ENCODE peak calls at places on chromosomes 1 and 21, in five cellular contexts. One of them, this sample, is unnamed.

GRCh38 chr1:109877320-109877771 is 33.3 kb upstream of the CSF1 start:
- DNase-seq in uterus: peak; percentile 76
- DNase-seq in foreskin keratinocyte: peak; percentile 71
- DNase-seq in adrenal gland: peak; percentile 42
- DNase-seq in H9: peak; percentile 83
- DNase-seq in this sample: peak; percentile 73

GRCh38 chr1:53501065-53502005 is 42.1 kb downstream of the DMRTB1 start:
- DNase-seq in adrenal gland: no peak
- DNase-seq in uterus: no peak
- DNase-seq in foreskin keratinocyte: no peak
- DNase-seq in H9: peak; percentile 53
- DNase-seq in this sample: no peak

GRCh38 chr1:18941221-18942141 is 15.0 kb downstream of the IFFO2 start:
- DNase-seq in uterus: no peak
- DNase-seq in foreskin keratinocyte: peak; percentile 84
- DNase-seq in adrenal gland: peak; percentile 85
- DNase-seq in H9: peak; percentile 63
- DNase-seq in this sample: no peak

GRCh38 chr1:94406446-94406845 is 11.7 kb upstream of the ABCD3 start:
- DNase-seq in uterus: no peak
- DNase-seq in adrenal gland: no peak
- DNase-seq in foreskin keratinocyte: no peak
- DNase-seq in H9: no peak
- DNase-seq in this sample: no peak

GRCh38 chr1:83779565-83779964 is 219.4 kb downstream of the TTLL7 start:
- DNase-seq in foreskin keratinocyte: no peak
- DNase-seq in adrenal gland: no peak
- DNase-seq in H9: no peak
- DNase-seq in uterus: no peak
- DNase-seq in this sample: no peak

GRCh38 chr21:42557420-42557819 is 43.8 kb downstream of the SLC37A1 start:
- DNase-seq in uterus: no peak
- DNase-seq in H9: no peak
- DNase-seq in foreskin keratinocyte: no peak
- DNase-seq in adrenal gland: no peak
- DNase-seq in this sample: no peak

GRCh38 chr1:89311757-89312156 is 39.1 kb upstream of the GBP5 start:
- DNase-seq in foreskin keratinocyte: no peak
- DNase-seq in adrenal gland: peak; percentile 6
- DNase-seq in uterus: no peak
- DNase-seq in H9: no peak
- DNase-seq in this sample: no peak

GRCh38 chr1:229341811-229342304 is 989 bp downstream of the CCSAP start:
- DNase-seq in uterus: no peak
- DNase-seq in foreskin keratinocyte: no peak
- DNase-seq in H9: no peak
- DNase-seq in adrenal gland: peak; percentile 43
- DNase-seq in this sample: no peak

GRCh38 chr1:201686709-201687455 is 142.1 kb upstream of the IPO9 start:
- DNase-seq in H9: peak; percentile 65
- DNase-seq in foreskin keratinocyte: no peak
- DNase-seq in uterus: no peak
- DNase-seq in adrenal gland: no peak
- DNase-seq in this sample: peak; percentile 23

GRCh38 chr1:227774721-227775665 is 39.8 kb downstream of the SNAP47 start:
- DNase-seq in foreskin keratinocyte: no peak
- DNase-seq in uterus: peak; percentile 55
- DNase-seq in H9: no peak
- DNase-seq in adrenal gland: no peak
- DNase-seq in this sample: no peak

GRCh38 chr1:159448181-159448580 is 8.7 kb downstream of the OR10J1 start:
- DNase-seq in adrenal gland: no peak
- DNase-seq in foreskin keratinocyte: no peak
- DNase-seq in H9: no peak
- DNase-seq in uterus: no peak
- DNase-seq in this sample: no peak

GRCh38 chr21:14541840-14542495 is 4.1 kb downstream of the SAMSN1 start:
- DNase-seq in H9: no peak
- DNase-seq in foreskin keratinocyte: no peak
- DNase-seq in adrenal gland: peak; percentile 10
- DNase-seq in uterus: no peak
- DNase-seq in this sample: no peak

GRCh38 chr21:44084496-44085241 is 22.5 kb upstream of the PWP2 start:
- DNase-seq in foreskin keratinocyte: no peak
- DNase-seq in adrenal gland: no peak
- DNase-seq in H9: no peak
- DNase-seq in uterus: no peak
- DNase-seq in this sample: no peak

GRCh38 chr1:43525995-43526394 is 4.7 kb upstream of the PTPRF start:
- DNase-seq in uterus: no peak
- DNase-seq in H9: no peak
- DNase-seq in foreskin keratinocyte: peak; percentile 79
- DNase-seq in adrenal gland: no peak
- DNase-seq in this sample: peak; percentile 80

GRCh38 chr1:165645654-165646366 is 14.8 kb downstream of the MGST3 start:
- DNase-seq in H9: no peak
- DNase-seq in adrenal gland: no peak
- DNase-seq in foreskin keratinocyte: no peak
- DNase-seq in uterus: no peak
- DNase-seq in this sample: no peak

GRCh38 chr1:110597966-110598365 is 8.2 kb downstream of the KCNA2 start:
- DNase-seq in adrenal gland: no peak
- DNase-seq in uterus: no peak
- DNase-seq in foreskin keratinocyte: no peak
- DNase-seq in H9: no peak
- DNase-seq in this sample: no peak

GRCh38 chr1:172537827-172538391 is 5.0 kb downstream of the SUCO start:
- DNase-seq in uterus: no peak
- DNase-seq in adrenal gland: no peak
- DNase-seq in foreskin keratinocyte: no peak
- DNase-seq in H9: peak; percentile 32
- DNase-seq in this sample: no peak

GRCh38 chr21:17732306-17732705 is 86.8 kb downstream of the C21orf91 start:
- DNase-seq in foreskin keratinocyte: no peak
- DNase-seq in H9: no peak
- DNase-seq in adrenal gland: no peak
- DNase-seq in uterus: no peak
- DNase-seq in this sample: no peak

GRCh38 chr1:192951961-192952460 is 107.1 kb downstream of the UCHL5 start:
- DNase-seq in foreskin keratinocyte: peak; percentile 91
- DNase-seq in uterus: peak; percentile 54
- DNase-seq in adrenal gland: peak; percentile 24
- DNase-seq in H9: no peak
- DNase-seq in this sample: peak; percentile 37

GRCh38 chr1:68551459-68551858 is 54.6 kb upstream of the DEPDC1 start:
- DNase-seq in uterus: no peak
- DNase-seq in foreskin keratinocyte: peak; percentile 83
- DNase-seq in H9: no peak
- DNase-seq in adrenal gland: no peak
- DNase-seq in this sample: no peak

GRCh38 chr1:84582802-84583587 is 8.8 kb upstream of the CTBS start:
- DNase-seq in H9: peak; percentile 47
- DNase-seq in adrenal gland: no peak
- DNase-seq in uterus: no peak
- DNase-seq in foreskin keratinocyte: no peak
- DNase-seq in this sample: no peak

GRCh38 chr1:56374026-56374974 is 205.1 kb downstream of the PLPP3 start:
- DNase-seq in uterus: no peak
- DNase-seq in H9: no peak
- DNase-seq in adrenal gland: no peak
- DNase-seq in foreskin keratinocyte: no peak
- DNase-seq in this sample: no peak

GRCh38 chr1:54328117-54328636 is 78.0 kb downstream of the SSBP3 start:
- DNase-seq in H9: no peak
- DNase-seq in foreskin keratinocyte: no peak
- DNase-seq in uterus: peak; percentile 64
- DNase-seq in adrenal gland: no peak
- DNase-seq in this sample: no peak

GRCh38 chr1:5220881-5221280 is 566.5 kb downstream of the AJAP1 start:
- DNase-seq in uterus: no peak
- DNase-seq in foreskin keratinocyte: no peak
- DNase-seq in H9: no peak
- DNase-seq in adrenal gland: no peak
- DNase-seq in this sample: no peak

GRCh38 chr1:240524356-240525071 is 87.4 kb downstream of the GREM2 start:
- DNase-seq in H9: no peak
- DNase-seq in foreskin keratinocyte: no peak
- DNase-seq in uterus: no peak
- DNase-seq in adrenal gland: no peak
- DNase-seq in this sample: no peak
- H3K27ac ChIP-seq in H9: no peak overlapping the region
- H3K27ac ChIP-seq in foreskin keratinocyte: no peak overlapping the region
- H3K27ac ChIP-seq in uterus: no peak overlapping the region
- H3K27ac ChIP-seq in adrenal gland: no peak overlapping the region
- H3K27ac ChIP-seq in this sample: no peak overlapping the region

GRCh38 chr1:155911156-155912055 is at the start of gene RIT1:
- DNase-seq in foreskin keratinocyte: peak; percentile 61
- DNase-seq in uterus: peak; percentile 84
- DNase-seq in H9: peak; percentile 91
- DNase-seq in adrenal gland: peak; percentile 92
- DNase-seq in this sample: peak; percentile 82

GRCh38 chr1:155912056-155912536 is 947 bp upstream of the RIT1 start:
- DNase-seq in uterus: no peak
- DNase-seq in H9: peak; percentile 43
- DNase-seq in adrenal gland: no peak
- DNase-seq in foreskin keratinocyte: peak; percentile 48
- DNase-seq in this sample: no peak

GRCh38 chr1:155909894-155910293 is 1.3 kb downstream of the RIT1 start:
- DNase-seq in adrenal gland: peak; percentile 44
- DNase-seq in uterus: no peak
- DNase-seq in H9: no peak
- DNase-seq in foreskin keratinocyte: peak; percentile 68
- DNase-seq in this sample: no peak

GRCh38 chr1:155913969-155914757 is 3.0 kb upstream of the RIT1 start:
- DNase-seq in uterus: no peak
- DNase-seq in H9: no peak
- DNase-seq in foreskin keratinocyte: no peak
- DNase-seq in adrenal gland: no peak
- DNase-seq in this sample: no peak

GRCh38 chr1:155910621-155911121 is 478 bp downstream of the RIT1 start:
- DNase-seq in uterus: peak; percentile 29
- DNase-seq in foreskin keratinocyte: no peak
- DNase-seq in adrenal gland: peak; percentile 39
- DNase-seq in H9: peak; percentile 44
- DNase-seq in this sample: peak; percentile 16
- TF ChIP-seq CTCF in uterus: no peak
- TF ChIP-seq CTCF in foreskin keratinocyte: no peak
- TF ChIP-seq CTCF in adrenal gland: no peak
- TF ChIP-seq CTCF in H9: peak; percentile 29
- TF ChIP-seq CTCF in this sample: no peak

DNA sequence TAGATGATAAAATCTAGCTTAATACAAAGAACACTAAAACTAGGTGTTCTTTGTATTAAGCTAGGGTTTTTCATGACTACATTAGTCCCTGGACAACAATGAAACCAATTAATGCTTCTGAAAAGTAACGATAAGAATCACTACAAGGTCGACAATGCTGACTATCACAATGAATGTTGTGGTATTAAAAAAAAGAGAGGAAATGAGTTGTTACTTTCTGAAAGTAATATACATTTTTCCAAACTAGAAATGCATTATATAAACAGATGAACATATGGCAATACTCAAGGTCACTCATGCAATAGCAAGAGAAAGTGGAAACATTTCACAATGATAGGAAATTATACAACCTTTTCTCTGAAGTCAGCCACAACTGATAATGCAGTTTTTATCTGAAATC is 19.0 kb downstream of the DPH5 start:
- DNase-seq in uterus: no peak
- DNase-seq in foreskin keratinocyte: no peak
- DNase-seq in adrenal gland: no peak
- DNase-seq in H9: no peak
- DNase-seq in this sample: no peak
- H3K27ac ChIP-seq in uterus: no peak overlapping the region
- H3K27ac ChIP-seq in foreskin keratinocyte: no peak overlapping the region
- H3K27ac ChIP-seq in adrenal gland: no peak overlapping the region
- H3K27ac ChIP-seq in H9: no peak overlapping the region
- H3K27ac ChIP-seq in this sample: no peak overlapping the region

GRCh38 chr1:181038399-181038873 is 4.7 kb downstream of the MR1 start:
- DNase-seq in foreskin keratinocyte: peak; percentile 71
- DNase-seq in uterus: peak; percentile 47
- DNase-seq in H9: peak; percentile 86
- DNase-seq in adrenal gland: peak; percentile 42
- DNase-seq in this sample: peak; percentile 69
- TF ChIP-seq CTCF in foreskin keratinocyte: peak; percentile 91
- TF ChIP-seq CTCF in uterus: peak; percentile 65
- TF ChIP-seq CTCF in H9: peak; percentile 91
- TF ChIP-seq CTCF in adrenal gland: peak; percentile 53
- TF ChIP-seq CTCF in this sample: peak; percentile 66

GRCh38 chr1:13748610-13749505 is 48.9 kb downstream of the PRDM2 start:
- DNase-seq in foreskin keratinocyte: peak; percentile 85
- DNase-seq in H9: peak; percentile 96
- DNase-seq in adrenal gland: peak; percentile 98
- DNase-seq in uterus: peak; percentile 97
- DNase-seq in this sample: peak; percentile 98
- H3K27ac ChIP-seq in foreskin keratinocyte: peak overlapping the region; percentile 82
- H3K27ac ChIP-seq in H9: no peak overlapping the region
- H3K27ac ChIP-seq in adrenal gland: peak overlapping the region; percentile 94
- H3K27ac ChIP-seq in uterus: peak overlapping the region; percentile 92
- H3K27ac ChIP-seq in this sample: peak overlapping the region; percentile 97

DNA sequence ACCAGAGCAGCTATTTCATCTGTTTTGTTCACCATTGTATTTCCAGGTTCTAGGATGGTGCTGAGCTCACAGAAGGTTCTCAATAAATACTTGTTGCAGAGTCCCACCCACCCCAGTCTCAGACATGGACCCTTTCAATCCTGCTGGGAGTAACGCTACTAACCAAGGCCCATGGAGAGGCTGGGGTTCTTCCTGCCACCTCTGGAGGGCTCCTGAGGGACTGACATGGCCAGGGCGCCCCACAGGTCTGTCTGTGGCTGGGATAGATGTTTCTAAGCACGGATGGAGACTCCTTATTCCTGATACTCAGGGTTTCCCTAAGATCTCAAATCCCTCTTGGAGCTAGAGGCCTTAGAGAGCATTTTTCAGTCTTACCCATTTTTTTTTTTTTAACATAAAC is 87.4 kb downstream of the EPHB2 start:
- DNase-seq in adrenal gland: no peak
- DNase-seq in uterus: no peak
- DNase-seq in H9: no peak
- DNase-seq in foreskin keratinocyte: no peak
- DNase-seq in this sample: no peak
- TF ChIP-seq CTCF in adrenal gland: no peak
- TF ChIP-seq CTCF in uterus: no peak
- TF ChIP-seq CTCF in H9: peak; percentile 38
- TF ChIP-seq CTCF in foreskin keratinocyte: peak; percentile 3
- TF ChIP-seq CTCF in this sample: no peak

This sample was measured in RWPE1.